ENCODE peak calls at places on chromosomes 12 and 14, in four cellular contexts. P is IMR-90, J is spleen, C is HCT116. R is an unnamed sample.

GRCh38 chr12:106249411-106250135 is 1.8 kb upstream of the CKAP4 start:
- DNase-seq in J (no peak), C (no peak), P (no peak), R (no peak)

GRCh38 chr12:130872179-130873096 is 572 bp downstream of the RAN start:
- DNase-seq in C (no peak), J (peak; percentile 92), P (no peak), R (peak; percentile 33)

GRCh38 chr12:93098077-93098476 is 169.0 kb upstream of the EEA1 start:
- DNase-seq in P (peak; percentile 35), C (peak; percentile 63), J (peak; percentile 78), R (no peak)

GRCh38 chr14:40983604-40984003 is 623.1 kb upstream of the LRFN5 start:
- DNase-seq in J (no peak), P (peak; percentile 0), C (no peak), R (no peak)

GRCh38 chr14:38971258-38971921 is 131.6 kb downstream of the SEC23A start:
- DNase-seq in C (no peak), J (no peak), P (no peak), R (no peak)

GRCh38 chr12:127389923-127390322 is 877.0 kb upstream of the TMEM132C start:
- DNase-seq in P (peak; percentile 60), J (no peak), C (no peak), R (peak; percentile 28)

GRCh38 chr12:21296751-21297406 is 37.8 kb downstream of the SLCO1A2 start:
- DNase-seq in C (no peak), J (no peak), P (peak; percentile 2), R (peak; percentile 1)

GRCh38 chr12:131218291-131219172 is 264.8 kb downstream of the ADGRD1 start:
- DNase-seq in J (peak; percentile 60), C (no peak), P (no peak), R (no peak)

GRCh38 chr12:95605875-95606274 is 54.6 kb upstream of the USP44 start:
- DNase-seq in C (no peak), J (no peak), P (no peak), R (no peak)

GRCh38 chr12:128381537-128381936 is 114.6 kb downstream of the TMEM132C start:
- DNase-seq in P (no peak), C (no peak), J (no peak), R (no peak)

GRCh38 chr14:80477388-80478160 is 266.3 kb upstream of the DIO2 start:
- DNase-seq in J (no peak), P (peak; percentile 71), C (no peak), R (no peak)

GRCh38 chr12:113470871-113471618 is 626 bp downstream of the LHX5 start:
- DNase-seq in P (no peak), J (no peak), C (no peak), R (no peak)

GRCh38 chr12:104752016-104752415 is 206.1 kb downstream of the SLC41A2 start:
- DNase-seq in J (peak; percentile 65), P (no peak), C (no peak), R (no peak)

GRCh38 chr14:89444536-89445125 is 27.6 kb upstream of the FOXN3 start:
- DNase-seq in J (no peak), C (no peak), P (peak; percentile 23), R (no peak)

GRCh38 chr12:38930994-38931393 is 25.6 kb upstream of the CPNE8 start:
- DNase-seq in C (no peak), J (no peak), P (no peak), R (no peak)

GRCh38 chr14:51650721-51651387 is 856 bp upstream of the FRMD6 start:
- DNase-seq in C (no peak), P (no peak), J (peak; percentile 76), R (no peak)

GRCh38 chr14:64649383-64649998 is 54.7 kb upstream of the PLEKHG3 start:
- DNase-seq in J (no peak), P (no peak), C (no peak), R (no peak)

GRCh38 chr12:115037830-115038229 is 353.9 kb upstream of the TBX3 start:
- DNase-seq in P (peak; percentile 16), C (no peak), J (no peak), R (no peak)

GRCh38 chr12:8987589-8988205 is 1.6 kb upstream of the KLRG1 start:
- DNase-seq in C (no peak), J (no peak), P (no peak), R (no peak)

GRCh38 chr12:131095826-131096680 is 142.3 kb downstream of the ADGRD1 start:
- DNase-seq in J (peak; percentile 56), C (no peak), P (no peak), R (no peak)

GRCh38 chr14:22218729-22219128 is 370.3 kb downstream of the DAD1 start:
- DNase-seq in P (no peak), J (no peak), C (no peak), R (no peak)

GRCh38 chr14:52848626-52849025 is 57.2 kb upstream of the GNPNAT1 start:
- DNase-seq in C (no peak), J (no peak), P (no peak), R (no peak)

GRCh38 chr12:29741342-29742241 is 42.1 kb downstream of the TMTC1 start:
- DNase-seq in P (peak; percentile 82), C (no peak), J (no peak), R (no peak)

GRCh38 chr12:92000587-92000986 is 145.1 kb downstream of the BTG1 start:
- DNase-seq in J (no peak), P (no peak), C (no peak), R (no peak)

GRCh38 chr12:64566882-64567517 is 43.3 kb upstream of the RASSF3 start:
- DNase-seq in C (no peak), P (no peak), J (no peak), R (no peak)

GRCh38 chr12:39405580-39405979 is 37.3 kb downstream of the KIF21A start:
- DNase-seq in C (no peak), J (no peak), P (no peak), R (no peak)

GRCh38 chr12:1201886-1202285 is 210.9 kb downstream of the ERC1 start:
- DNase-seq in P (no peak), J (no peak), C (no peak), R (no peak)

GRCh38 chr12:100293017-100293416 is 26.0 kb downstream of the SCYL2 start:
- DNase-seq in P (no peak), C (no peak), J (no peak), R (no peak)

GRCh38 chr12:58211211-58211610 is 269.8 kb downstream of the ATP23 start:
- DNase-seq in C (no peak), P (no peak), J (no peak), R (no peak)

GRCh38 chr12:123617144-123617543 is 15.2 kb downstream of the DDX55 start:
- DNase-seq in J (no peak), P (no peak), C (no peak), R (no peak)

GRCh38 chr12:14771651-14772137 is 31.6 kb downstream of the WBP11 start:
- DNase-seq in J (no peak), C (no peak), P (no peak), R (no peak)

GRCh38 chr14:23101213-23101970 is 3.4 kb downstream of the CIROP start:
- DNase-seq in C (no peak), P (no peak), J (peak; percentile 28), R (no peak)

GRCh38 chr12:120725151-120725658 is 421 bp upstream of the ACADS start:
- DNase-seq in P (no peak), J (no peak), C (no peak), R (no peak)

GRCh38 chr14:51880810-51881580 is 20.6 kb downstream of the GNG2 start:
- DNase-seq in J (no peak), P (no peak), C (no peak), R (no peak)

GRCh38 chr12:647039-647712 is 16.1 kb downstream of the NINJ2 start:
- DNase-seq in C (no peak), P (no peak), J (peak; percentile 24), R (no peak)

DNA sequence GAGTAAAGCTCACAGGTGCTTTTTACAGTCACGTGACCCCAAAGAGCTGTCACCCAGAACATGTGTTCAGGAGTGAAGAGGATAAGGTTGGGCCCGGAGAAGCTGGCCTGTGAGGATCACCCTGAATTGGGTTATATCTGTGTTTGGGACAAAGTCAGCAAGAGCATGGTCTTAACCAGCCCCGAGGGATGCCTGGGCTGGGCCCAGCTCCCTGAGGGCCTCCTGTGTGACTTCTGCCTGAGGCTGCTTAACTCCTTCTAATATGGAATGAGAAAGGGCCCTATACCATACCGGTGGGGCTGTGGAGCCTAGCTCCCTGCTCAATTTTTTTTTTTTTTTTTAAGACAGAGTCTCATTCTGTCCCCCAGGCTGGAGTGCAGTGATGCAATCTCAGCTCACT is 2.5 kb downstream of the CDCA4 start:
- DNase-seq in P (no peak), C (no peak), J (no peak), R (no peak)
- TF ChIP-seq POLR2A in P (no peak), C (no peak), J (no peak), R (no peak)

DNA sequence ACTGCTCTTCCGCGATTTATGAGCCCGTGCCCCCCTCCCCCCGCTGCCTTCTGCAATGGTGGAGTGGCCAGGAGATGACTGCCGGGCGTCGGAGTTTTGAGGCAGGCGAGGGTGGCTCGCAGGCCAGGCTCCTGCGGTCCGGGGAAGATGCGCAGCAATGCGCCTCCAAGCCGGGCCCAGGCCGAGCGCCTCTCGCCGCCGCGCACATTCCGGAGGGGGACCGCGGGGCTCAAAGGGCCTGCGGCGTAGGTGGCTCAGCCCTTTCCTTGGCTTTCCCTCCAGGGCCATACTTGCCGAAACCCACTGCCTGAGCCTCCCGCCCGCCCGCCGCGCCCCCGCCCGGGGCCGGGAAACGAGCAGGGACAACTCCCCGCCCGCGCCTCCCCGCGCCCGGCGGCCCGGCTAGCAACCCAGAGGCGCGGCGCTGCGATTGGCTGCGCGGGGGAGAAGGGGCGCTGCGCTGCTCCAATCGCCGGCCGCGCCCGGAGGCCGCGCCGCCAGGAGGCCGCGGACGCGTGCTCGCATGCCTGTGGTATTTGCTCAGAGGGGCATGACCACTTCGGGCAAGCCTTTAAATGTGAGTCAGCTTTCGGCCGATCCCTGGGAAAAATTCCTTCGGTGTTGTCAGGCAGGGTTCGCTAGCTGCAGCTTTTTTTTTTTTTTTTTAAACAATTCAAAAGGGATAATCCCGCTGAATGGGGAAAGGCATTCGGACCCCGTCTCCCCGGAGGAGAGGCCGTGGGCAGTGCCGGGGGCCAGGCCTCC is 157.9 kb upstream of the PARP11 start:
- DNase-seq in P (peak; percentile 98), J (peak; percentile 92), C (peak; percentile 86), R (peak; percentile 97)
- TF ChIP-seq POLR2A in P (peak; percentile 47), J (no peak), C (no peak), R (no peak)

DNA sequence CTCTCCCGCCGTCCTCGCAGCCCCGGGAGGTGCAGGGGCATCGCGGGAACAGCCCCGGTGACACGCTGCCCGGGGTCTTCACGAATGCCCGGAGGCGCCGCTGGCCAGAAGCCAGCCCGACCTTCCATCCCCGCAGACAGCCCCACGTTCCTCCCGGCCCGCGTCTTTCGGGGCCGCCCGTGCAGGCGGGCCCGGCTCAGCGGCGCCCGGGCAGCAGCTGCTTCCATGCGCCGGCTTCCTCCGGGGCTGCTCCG is 801 bp upstream of the TEDC1 start:
- DNase-seq in C (no peak), J (no peak), P (no peak), R (no peak)
- TF ChIP-seq POLR2A in C (no peak), J (no peak), P (no peak), R (no peak)

GRCh38 chr12:52925717-52926595 is 21.1 kb upstream of the KRT8 start:
- DNase-seq in J (no peak), P (no peak), C (no peak), R (no peak)
- TF ChIP-seq POLR2A in J (no peak), P (no peak), C (no peak), R (no peak)

R was measured in H54.